ENCODE peak calls at places on chromosomes 6 and 20, in nine cellular contexts. C is activated T-helper 1 cell treated with anti-CD3 and anti-CD28 coated beads, Interleukin-2, amount 50 U/mL, for 16 hours; T is progenitor cell of endocrine pancreas; O is foreskin keratinocyte; F is colonic mucosa; V is stomach; Y is stimulated activated CD4-positive, alpha-beta T cell treated with anti-CD3 and anti-CD28 coated beads, Interleukin-4, amount 100 ng/mL, for 48 hours; S is NCI-H1436; X is SW 1271. H is an unnamed sample.

GRCh38 chr20:34824861-34825529 is 456 bp downstream of the NCOA6 start:
- DNase-seq in C (peak; percentile 53), T (peak; percentile 73), O (no peak), F (peak; percentile 56), V (peak; percentile 61), Y (peak; percentile 62), S (peak; percentile 27), X (peak; percentile 68), H (peak; percentile 40)

GRCh38 chr6:6074190-6074589 is 67.5 kb upstream of the NRN1 start:
- DNase-seq in C (no peak), T (no peak), O (no peak), F (no peak), V (no peak), Y (no peak), S (no peak), X (no peak), H (no peak)

GRCh38 chr6:100622907-100623692 is 158.4 kb upstream of the SIM1 start:
- DNase-seq in C (no peak), T (no peak), O (no peak), F (no peak), V (no peak), Y (no peak), S (no peak), X (no peak), H (no peak)

GRCh38 chr20:1535420-1536175 is 21.9 kb downstream of the SIRPD start:
- DNase-seq in C (no peak), T (no peak), O (no peak), F (no peak), V (no peak), Y (no peak), S (no peak), X (no peak), H (no peak)

GRCh38 chr6:108621117-108621516 is 60.4 kb downstream of the FOXO3 start:
- DNase-seq in C (no peak), T (no peak), O (peak; percentile 37), F (no peak), V (peak; percentile 41), Y (peak; percentile 11), S (no peak), X (no peak), H (no peak)

GRCh38 chr6:50120300-50120699 is 70.6 kb upstream of the DEFB112 start:
- DNase-seq in C (no peak), T (no peak), O (peak; percentile 79), F (no peak), V (no peak), Y (no peak), S (no peak), X (no peak), H (peak; percentile 1)

GRCh38 chr20:5657190-5657872 is 92.9 kb upstream of the SHLD1 start:
- DNase-seq in C (no peak), T (no peak), O (peak; percentile 97), F (peak; percentile 47), V (no peak), Y (no peak), S (no peak), X (peak; percentile 31), H (peak; percentile 97)

GRCh38 chr6:20891161-20891560 is 356.9 kb downstream of the CDKAL1 start:
- DNase-seq in C (no peak), T (no peak), O (peak; percentile 38), F (no peak), V (no peak), Y (no peak), S (peak; percentile 86), X (no peak), H (no peak)

GRCh38 chr6:98657764-98658163 is 176.6 kb upstream of the POU3F2 start:
- DNase-seq in C (no peak), T (peak; percentile 51), O (no peak), F (peak; percentile 19), V (no peak), Y (no peak), S (no peak), X (no peak), H (no peak)

GRCh38 chr6:168158280-168158979 is 79.4 kb upstream of the FRMD1 start:
- DNase-seq in C (no peak), T (no peak), O (no peak), F (peak; percentile 46), V (no peak), Y (no peak), S (no peak), X (no peak), H (no peak)

GRCh38 chr6:119012521-119012920 is 65.9 kb downstream of the FAM184A start:
- DNase-seq in C (no peak), T (no peak), O (peak; percentile 25), F (no peak), V (no peak), Y (no peak), S (no peak), X (no peak), H (no peak)

GRCh38 chr6:75991941-75992340 is 80.5 kb downstream of the IMPG1 start:
- DNase-seq in C (no peak), T (no peak), O (no peak), F (no peak), V (no peak), Y (no peak), S (no peak), X (no peak), H (no peak)

GRCh38 chr20:44479643-44480042 is 4.0 kb downstream of the TTPAL start:
- DNase-seq in C (no peak), T (no peak), O (no peak), F (no peak), V (no peak), Y (no peak), S (no peak), X (no peak), H (no peak)

GRCh38 chr6:132730560-132730959 is 16.7 kb upstream of the VNN1 start:
- DNase-seq in C (no peak), T (no peak), O (no peak), F (no peak), V (no peak), Y (no peak), S (no peak), X (no peak), H (no peak)

GRCh38 chr6:88492241-88492640 is 326.1 kb upstream of the CNR1 start:
- DNase-seq in C (no peak), T (no peak), O (no peak), F (no peak), V (no peak), Y (no peak), S (no peak), X (no peak), H (no peak)

GRCh38 chr6:28811873-28812272 is 111.9 kb downstream of the TRIM27 start:
- DNase-seq in C (no peak), T (no peak), O (no peak), F (no peak), V (no peak), Y (no peak), S (no peak), X (peak; percentile 48), H (no peak)

GRCh38 chr6:136959471-136959891 is 37.4 kb downstream of the SLC35D3 start:
- DNase-seq in C (no peak), T (peak; percentile 35), O (no peak), F (peak; percentile 83), V (peak; percentile 34), Y (no peak), S (peak; percentile 12), X (no peak), H (no peak)

GRCh38 chr20:13029687-13030510 is 21.1 kb downstream of the SPTLC3 start:
- DNase-seq in C (no peak), T (no peak), O (peak; percentile 94), F (peak; percentile 22), V (peak; percentile 26), Y (no peak), S (no peak), X (peak; percentile 96), H (peak; percentile 67)

GRCh38 chr20:47319517-47320252 is 36.8 kb downstream of the ZMYND8 start:
- DNase-seq in C (no peak), T (peak; percentile 68), O (peak; percentile 63), F (peak; percentile 78), V (peak; percentile 93), Y (no peak), S (no peak), X (no peak), H (no peak)

GRCh38 chr6:53464942-53465460 is 79.9 kb downstream of the GCLC start:
- DNase-seq in C (no peak), T (no peak), O (no peak), F (no peak), V (no peak), Y (no peak), S (no peak), X (no peak), H (no peak)

GRCh38 chr20:20780127-20780822 is 67.8 kb upstream of the RALGAPA2 start:
- DNase-seq in C (no peak), T (no peak), O (peak; percentile 22), F (peak; percentile 80), V (peak; percentile 86), Y (no peak), S (peak; percentile 21), X (no peak), H (no peak)

GRCh38 chr6:155994071-155994470 is 538.4 kb upstream of the NOX3 start:
- DNase-seq in C (no peak), T (no peak), O (no peak), F (no peak), V (no peak), Y (no peak), S (no peak), X (no peak), H (no peak)